ENCODE peak calls at places on chromosomes 4 and X, in five cellular contexts. H, A, R, C and B are unnamed samples.

GRCh38 chr4:73919691-73920090 is 50.5 kb downstream of the CXCL1 start:
- DNase-seq in H (no peak), A (no peak), R (no peak), C (no peak), B (no peak)

GRCh38 chr4:43133566-43133965 is 241.1 kb downstream of the GRXCR1 start:
- DNase-seq in H (no peak), A (no peak), R (no peak), C (no peak), B (no peak)

GRCh38 chr4:143185253-143186107 is 763 bp downstream of the USP38 start:
- DNase-seq in H (no peak), A (peak), R (no peak), C (no peak), B (no peak)

GRCh38 chr4:154076921-154077320 is 288.0 kb upstream of the SFRP2 start:
- DNase-seq in H (no peak), A (no peak), R (no peak), C (no peak), B (no peak)

GRCh38 chr4:142264961-142265360 is 581.1 kb downstream of the INPP4B start:
- DNase-seq in H (no peak), A (no peak), R (no peak), C (no peak), B (no peak)

GRCh38 chr4:139540637-139541036 is 15.4 kb downstream of the SETD7 start:
- DNase-seq in H (no peak), A (no peak), R (no peak), C (no peak), B (no peak)

GRCh38 chr4:185712350-185713024 is 99.5 kb downstream of the SORBS2 start:
- DNase-seq in H (no peak), A (no peak), R (no peak), C (no peak), B (no peak)

GRCh38 chr4:1879491-1879890 is 8.3 kb downstream of the NSD2 start:
- DNase-seq in H (no peak), A (no peak), R (no peak), C (no peak), B (no peak)

GRCh38 chrX:110966839-110967238 is 129.2 kb upstream of the PAK3 start:
- DNase-seq in H (no peak), A (no peak), R (no peak), C (no peak), B (no peak)

GRCh38 chr4:70935038-70935437 is 32.9 kb downstream of the MOB1B start:
- DNase-seq in H (no peak), A (no peak), R (no peak), C (no peak), B (no peak)

GRCh38 chr4:183241322-183241640 is 78.8 kb downstream of the CLDN22 start:
- DNase-seq in H (no peak), A (no peak), R (no peak), C (no peak), B (no peak)

GRCh38 chr4:57405359-57405758 is 295.2 kb upstream of the IGFBP7 start:
- DNase-seq in H (no peak), A (no peak), R (no peak), C (no peak), B (no peak)

GRCh38 chrX:109927663-109928273 is 75.1 kb upstream of the TMEM164 start:
- DNase-seq in H (no peak), A (no peak), R (no peak), C (no peak), B (no peak)

GRCh38 chrX:1555370-1555769 is 18.4 kb upstream of the P2RY8 start:
- DNase-seq in H (no peak), A (no peak), R (no peak), C (no peak), B (no peak)

GRCh38 chrX:132490086-132490419 is 1.2 kb upstream of the MBNL3 start:
- DNase-seq in H (no peak), A (no peak), R (no peak), C (no peak), B (no peak)

GRCh38 chr4:48490680-48491513 is 845 bp downstream of the ZAR1 start:
- DNase-seq in H (no peak), A (no peak), R (no peak), C (no peak), B (no peak)

GRCh38 chrX:47690175-47690574 is 31.2 kb upstream of the UXT start:
- DNase-seq in H (no peak), A (no peak), R (no peak), C (no peak), B (no peak)

GRCh38 chrX:40420899-40421729 is 159.7 kb upstream of the ATP6AP2 start:
- DNase-seq in H (no peak), A (peak), R (no peak), C (peak), B (no peak)

GRCh38 chr4:113699772-113700171 is 61.8 kb downstream of the CAMK2D start:
- DNase-seq in H (no peak), A (no peak), R (no peak), C (no peak), B (no peak)

GRCh38 chrX:68936608-68937007 is 107.8 kb downstream of the EFNB1 start:
- DNase-seq in H (no peak), A (no peak), R (no peak), C (no peak), B (no peak)

GRCh38 chr4:93891244-93891643 is 62.7 kb downstream of the ATOH1 start:
- DNase-seq in H (no peak), A (no peak), R (no peak), C (no peak), B (no peak)